ENCODE peak calls at places on chromosomes 5 and 9, in six cellular contexts. F is GM12878, H is A549, I is endothelial cell of umbilical vein, K is HepG2, N is K562. P is an unnamed sample.

GRCh38 chr5:179618923-179619554 is 4.4 kb downstream of the HNRNPH1 start:
- DNase-seq in F (no peak), H (no peak), I (no peak), K (no peak), N (no peak), P (no peak)

GRCh38 chr9:27367922-27368316 is 71.0 kb upstream of the EQTN start:
- DNase-seq in F (no peak), H (no peak), I (no peak), K (no peak), N (no peak), P (no peak)

GRCh38 chr5:139747583-139748504 is 47.8 kb upstream of the PSD2 start:
- DNase-seq in F (no peak), H (no peak), I (peak), K (no peak), N (peak), P (peak)

GRCh38 chr9:6197330-6197729 is 18.3 kb upstream of the IL33 start:
- DNase-seq in F (no peak), H (no peak), I (peak), K (peak), N (no peak), P (peak)

GRCh38 chr5:67338416-67338815 is 141.8 kb upstream of the CD180 start:
- DNase-seq in F (no peak), H (no peak), I (no peak), K (no peak), N (no peak), P (no peak)

GRCh38 chr5:118548761-118549160 is 439.6 kb downstream of the DTWD2 start:
- DNase-seq in F (no peak), H (no peak), I (no peak), K (peak), N (no peak), P (peak)

GRCh38 chr9:89606567-89607311 is 1.9 kb downstream of the GADD45G start:
- DNase-seq in F (no peak), H (no peak), I (peak), K (no peak), N (peak), P (peak)

GRCh38 chr5:79493596-79494343 is 20.2 kb downstream of the HOMER1 start:
- DNase-seq in F (no peak), H (no peak), I (no peak), K (no peak), N (no peak), P (no peak)

GRCh38 chr5:4879693-4880303 is 260.3 kb upstream of the ADAMTS16 start:
- DNase-seq in F (no peak), H (peak), I (peak), K (peak), N (peak), P (peak)

GRCh38 chr5:179256229-179257189 is 88.8 kb downstream of the ADAMTS2 start:
- DNase-seq in F (no peak), H (no peak), I (no peak), K (no peak), N (no peak), P (no peak)

GRCh38 chr9:113160571-113160970 is 9.8 kb downstream of the SLC31A2 start:
- DNase-seq in F (no peak), H (no peak), I (no peak), K (no peak), N (no peak), P (no peak)

GRCh38 chr9:113168809-113169208 is 18.0 kb downstream of the SLC31A2 start:
- DNase-seq in F (no peak), H (no peak), I (no peak), K (no peak), N (no peak), P (no peak)

GRCh38 chr9:113164536-113165300 is 13.9 kb downstream of the SLC31A2 start:
- DNase-seq in F (no peak), H (no peak), I (no peak), K (no peak), N (no peak), P (no peak)

GRCh38 chr9:113166039-113166438 is 15.2 kb downstream of the SLC31A2 start:
- DNase-seq in F (no peak), H (no peak), I (no peak), K (no peak), N (no peak), P (no peak)
- TF ChIP-seq MYC in F (no peak), H (no peak), I (no peak), K (no peak), N (no peak), P (no peak)

GRCh38 chr5:60368100-60368499 is 331.9 kb downstream of the DEPDC1B start:
- DNase-seq in F (no peak), H (no peak), I (no peak), K (no peak), N (no peak), P (no peak)

GRCh38 chr5:60370508-60370907 is 329.5 kb downstream of the DEPDC1B start:
- DNase-seq in F (no peak), H (no peak), I (no peak), K (no peak), N (no peak), P (no peak)

GRCh38 chr5:60371065-60371464 is 328.9 kb downstream of the DEPDC1B start:
- DNase-seq in F (no peak), H (no peak), I (no peak), K (no peak), N (no peak), P (no peak)

GRCh38 chr5:60366489-60366888 is 333.5 kb downstream of the DEPDC1B start:
- DNase-seq in F (no peak), H (no peak), I (no peak), K (no peak), N (no peak), P (no peak)

GRCh38 chr5:60369391-60369790 is 330.6 kb downstream of the DEPDC1B start:
- DNase-seq in F (no peak), H (no peak), I (no peak), K (no peak), N (no peak), P (no peak)
- TF ChIP-seq CTCF in F (no peak), H (no peak), I (no peak), K (no peak), N (no peak), P (no peak)

GRCh38 chr5:166430491-166431319 is 1860.7 kb upstream of the WWC1 start:
- DNase-seq in F (no peak), H (no peak), I (no peak), K (no peak), N (no peak), P (no peak)

GRCh38 chr5:166428264-166428663 is 1863.2 kb upstream of the WWC1 start:
- DNase-seq in F (no peak), H (no peak), I (no peak), K (no peak), N (no peak), P (no peak)

DNA sequence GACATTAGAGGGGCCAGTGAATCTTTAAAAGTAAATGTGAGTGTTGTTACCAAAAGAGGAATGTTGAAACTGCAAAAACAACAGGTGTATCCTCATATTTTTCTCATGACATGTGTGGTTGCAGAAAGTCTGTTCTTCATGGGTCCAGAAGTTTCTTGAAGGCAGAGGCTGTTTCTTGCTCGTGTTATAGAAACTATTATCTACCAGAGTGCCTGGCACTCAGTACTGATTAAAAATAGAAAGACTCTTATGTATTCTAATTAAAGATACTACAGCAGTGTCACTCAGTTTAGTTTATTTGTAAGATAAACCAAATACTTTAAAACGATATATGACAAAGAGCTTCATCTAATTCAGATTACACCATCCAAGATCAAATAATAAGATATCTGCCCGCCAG is 1864.2 kb upstream of the WWC1 start:
- DNase-seq in F (no peak), H (no peak), I (no peak), K (no peak), N (no peak), P (no peak)
- TF ChIP-seq MAX in F (no peak), H (no peak), I (no peak), K (no peak), N (no peak), P (no peak)

GRCh38 chr9:121326130-121326838 is 43.8 kb downstream of the STOM start:
- DNase-seq in F (no peak), H (no peak), I (peak), K (no peak), N (no peak), P (no peak)

GRCh38 chr9:121328476-121328875 is 41.6 kb downstream of the STOM start:
- DNase-seq in F (no peak), H (no peak), I (no peak), K (no peak), N (no peak), P (no peak)

GRCh38 chr9:121325387-121325786 is 44.7 kb downstream of the STOM start:
- DNase-seq in F (no peak), H (no peak), I (peak), K (no peak), N (no peak), P (no peak)

GRCh38 chr9:121328876-121329681 is 41.0 kb downstream of the STOM start:
- DNase-seq in F (no peak), H (no peak), I (no peak), K (no peak), N (no peak), P (no peak)

GRCh38 chr9:121326924-121327613 is 43.0 kb downstream of the STOM start:
- DNase-seq in F (no peak), H (no peak), I (no peak), K (peak), N (no peak), P (no peak)
- TF ChIP-seq MYC in F (no peak), H (no peak), I (no peak), K (no peak), N (no peak), P (no peak)

GRCh38 chr5:94111209-94112004 is 370.0 kb upstream of the POU5F2 start:
- DNase-seq in F (peak), H (peak), I (peak), K (peak), N (peak), P (peak)
- TF ChIP-seq CTCF in F (no peak), H (no peak), I (no peak), K (peak), N (peak), P (no peak)

GRCh38 chr9:63817622-63818518 is 1467.1 kb downstream of the FOXD4L5 start:
- DNase-seq in F (peak), H (no peak), I (peak), K (peak), N (peak), P (peak)

DNA sequence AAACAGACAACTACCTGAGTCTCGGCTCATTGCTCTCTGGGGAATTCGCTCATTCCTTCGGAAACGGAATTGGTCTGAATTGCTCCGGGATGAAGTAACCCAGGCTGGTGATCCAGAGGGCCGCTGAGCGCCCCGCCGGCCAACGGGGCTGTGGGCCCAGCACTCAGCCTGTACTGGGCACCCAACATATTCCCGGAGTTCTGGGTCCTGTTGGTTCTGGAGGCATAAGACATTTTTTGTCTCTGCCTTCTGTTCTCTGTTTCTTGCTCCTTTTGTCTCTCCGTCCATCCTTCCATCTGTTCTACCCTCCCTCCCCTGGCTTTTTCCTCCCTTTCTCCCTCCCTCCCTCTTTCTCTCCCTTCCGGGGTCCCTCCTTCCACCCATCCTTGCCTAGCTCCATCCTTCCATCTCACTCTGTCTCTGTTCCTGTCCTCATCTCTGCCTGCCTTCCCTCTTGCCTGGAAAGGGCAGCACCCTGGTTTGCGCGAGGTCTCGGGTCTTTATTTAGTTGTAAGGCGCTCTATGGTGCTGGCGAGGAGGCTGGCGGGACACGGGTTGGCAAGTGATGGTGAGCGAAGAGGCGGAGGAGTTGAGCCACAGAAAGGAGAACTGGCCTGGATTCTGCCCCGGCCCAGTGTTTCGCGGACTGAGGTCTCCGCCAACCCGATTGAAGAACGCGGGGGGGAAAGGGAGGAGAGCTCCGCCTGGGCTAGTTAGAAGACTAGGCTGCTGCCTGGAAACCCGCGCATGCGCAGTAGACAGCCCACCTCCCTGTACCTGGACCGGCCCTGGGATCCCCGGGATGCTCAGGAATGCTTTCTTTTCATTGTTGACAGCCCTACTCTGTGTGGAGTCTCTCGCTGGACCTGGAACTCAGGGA is 1468.0 kb downstream of the FOXD4L5 start:
- DNase-seq in F (peak), H (no peak), I (peak), K (peak), N (peak), P (peak)
- TF ChIP-seq MAX in F (no peak), H (no peak), I (no peak), K (no peak), N (no peak), P (no peak)

GRCh38 chr5:21806271-21806670 is 1046.9 kb downstream of the CDH12 start:
- DNase-seq in F (no peak), H (no peak), I (no peak), K (no peak), N (no peak), P (no peak)
- TF ChIP-seq MYC in F (no peak), H (no peak), I (no peak), K (no peak), N (no peak), P (no peak)

DNA sequence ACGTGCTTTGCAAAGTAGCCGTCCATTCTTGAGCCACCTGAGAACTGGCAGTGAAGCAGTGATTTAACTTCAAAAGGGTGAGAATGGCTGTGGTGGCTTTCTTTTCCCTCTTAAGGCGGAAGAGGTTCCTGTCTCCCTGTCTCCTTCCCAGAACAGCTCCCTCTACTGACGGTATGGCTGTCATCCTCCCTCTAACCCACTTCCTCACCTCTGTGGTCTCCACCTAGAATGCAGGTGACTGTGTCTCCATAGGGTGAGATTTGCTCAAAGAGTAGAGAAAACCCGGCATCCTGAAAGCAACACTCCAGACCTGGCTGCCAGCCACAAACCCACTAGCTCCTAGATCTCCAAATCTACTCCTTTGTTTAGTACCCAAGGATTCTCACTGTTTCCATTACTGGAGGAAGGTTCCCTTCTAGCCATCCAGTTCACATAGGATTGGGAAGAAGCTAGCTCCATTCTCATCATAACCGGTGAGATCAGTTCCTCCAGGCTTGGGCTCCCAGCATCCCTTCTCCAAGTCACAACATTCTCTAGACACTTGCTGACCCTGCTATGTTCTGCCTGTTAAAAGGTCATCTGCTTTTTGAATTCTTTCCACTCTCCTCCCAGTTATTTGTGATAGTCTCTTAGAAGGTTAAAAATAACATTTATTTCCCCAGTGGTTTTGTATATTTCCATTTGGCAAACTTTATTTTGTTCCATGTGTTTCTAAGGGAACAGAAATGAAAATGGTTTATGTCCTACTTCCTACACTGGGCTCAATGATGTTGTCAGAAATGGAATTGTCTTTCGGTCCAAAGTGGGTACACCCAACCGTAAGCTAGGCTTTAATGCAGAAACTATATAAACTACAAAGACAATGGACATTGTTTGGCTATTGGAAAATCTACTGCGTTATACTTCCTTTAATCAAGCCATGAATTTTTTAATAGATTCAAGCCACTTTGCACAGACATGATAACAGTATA is 269.4 kb downstream of the CWC27 start:
- DNase-seq in F (no peak), H (peak), I (peak), K (peak), N (peak), P (peak)
- TF ChIP-seq CTCF in F (peak), H (peak), I (no peak), K (peak), N (peak), P (peak)

P was measured in NB4.